ENCODE peak calls at places on chromosomes 3 and 15, in four cellular contexts. P is mesenchymal stem cell, E is EH, K is GM03348. H is an unnamed sample.

GRCh38 chr3:10957976-10958749 is 34.4 kb upstream of the SLC6A1 start:
- DNase-seq in P (no peak), E (peak; percentile 10), K (no peak), H (peak; percentile 86)

GRCh38 chr3:187276397-187277128 is 15.0 kb downstream of the MASP1 start:
- DNase-seq in P (no peak), E (no peak), K (no peak), H (no peak)

GRCh38 chr15:71296032-71296686 is 180.9 kb downstream of the THSD4 start:
- DNase-seq in P (peak; percentile 64), E (peak; percentile 81), K (no peak), H (no peak)

GRCh38 chr15:47820047-47820779 is 102.9 kb downstream of the SEMA6D start:
- DNase-seq in P (peak; percentile 63), E (no peak), K (no peak), H (no peak)

GRCh38 chr3:196812853-196813252 is 54.9 kb upstream of the SENP5 start:
- DNase-seq in P (no peak), E (no peak), K (no peak), H (no peak)

GRCh38 chr3:17233398-17233800 is 348.6 kb downstream of the PLCL2 start:
- DNase-seq in P (peak; percentile 61), E (peak; percentile 65), K (peak; percentile 49), H (peak; percentile 3)

GRCh38 chr3:151751161-151751560 is 17.4 kb downstream of the AADACL2 start:
- DNase-seq in P (peak; percentile 7), E (peak; percentile 18), K (peak; percentile 49), H (no peak)

GRCh38 chr3:185646382-185647133 is 60.5 kb downstream of the SENP2 start:
- DNase-seq in P (no peak), E (no peak), K (no peak), H (no peak)

GRCh38 chr15:66004618-66005262 is 135.4 kb downstream of the RAB11A start:
- DNase-seq in P (peak; percentile 43), E (peak; percentile 49), K (peak; percentile 71), H (no peak)

GRCh38 chr15:27061739-27062138 is 90.8 kb downstream of the GABRG3 start:
- DNase-seq in P (no peak), E (no peak), K (no peak), H (no peak)

GRCh38 chr3:106510206-106510605 is 641.4 kb upstream of the CBLB start:
- DNase-seq in P (peak; percentile 2), E (peak; percentile 52), K (no peak), H (no peak)

GRCh38 chr15:69677403-69677802 is 224.8 kb downstream of the RPLP1 start:
- DNase-seq in P (no peak), E (no peak), K (no peak), H (no peak)

GRCh38 chr3:69651765-69652164 is 87.5 kb upstream of the MITF start:
- DNase-seq in P (no peak), E (no peak), K (no peak), H (no peak)

GRCh38 chr15:26082833-26083174 is 219.7 kb upstream of the ATP10A start:
- DNase-seq in P (no peak), E (no peak), K (no peak), H (peak; percentile 27)

GRCh38 chr15:70503073-70503745 is 260.1 kb downstream of the UACA start:
- DNase-seq in P (no peak), E (no peak), K (no peak), H (no peak)

GRCh38 chr15:70512772-70513362 is 250.5 kb downstream of the UACA start:
- DNase-seq in P (peak; percentile 40), E (peak; percentile 59), K (peak; percentile 50), H (no peak)

GRCh38 chr3:37183976-37184375 is 9.6 kb upstream of the LRRFIP2 start:
- DNase-seq in P (no peak), E (no peak), K (peak; percentile 35), H (no peak)

GRCh38 chr3:25962255-25962654 is 172.4 kb downstream of the OXSM start:
- DNase-seq in P (no peak), E (no peak), K (no peak), H (no peak)

GRCh38 chr3:188583476-188584161 is 429.7 kb downstream of the LPP start:
- DNase-seq in P (peak; percentile 69), E (peak; percentile 37), K (no peak), H (no peak)

GRCh38 chr3:43960448-43960840 is 269.7 kb downstream of the ABHD5 start:
- DNase-seq in P (no peak), E (peak; percentile 7), K (no peak), H (peak; percentile 52)

GRCh38 chr3:104805042-104805441 is 561.7 kb upstream of the ALCAM start:
- DNase-seq in P (no peak), E (no peak), K (no peak), H (no peak)

GRCh38 chr3:53630547-53630946 is 136.1 kb downstream of the CACNA1D start:
- DNase-seq in P (no peak), E (no peak), K (no peak), H (no peak)

GRCh38 chr3:36649078-36649477 is 115.3 kb downstream of the DCLK3 start:
- DNase-seq in P (peak; percentile 3), E (no peak), K (no peak), H (no peak)

GRCh38 chr3:126293370-126294082 is 63.7 kb downstream of the KLF15 start:
- DNase-seq in P (no peak), E (peak; percentile 70), K (peak; percentile 28), H (no peak)

GRCh38 chr3:190387578-190388213 is at the start of gene CLDN16:
- DNase-seq in P (no peak), E (no peak), K (no peak), H (no peak)